ENCODE peak calls at places on chromosomes 16 and 17, in eight cellular contexts. U is hypothalamus; W is foreskin melanocyte; V is GM10248; Y is NCI-H1092; H is NCI-H774; Z is SJSA1; E is CD8-positive, alpha-beta memory T cell. Q is an unnamed sample.

GRCh38 chr16:84803146-84803545 is 16.6 kb upstream of the CRISPLD2 start:
- DNase-seq in U (no peak), W (no peak), V (no peak), Y (no peak), H (no peak), Z (no peak), E (no peak), Q (no peak)

GRCh38 chr16:87897563-87898505 is 28.5 kb upstream of the SLC7A5 start:
- DNase-seq in U (no peak), W (no peak), V (no peak), Y (no peak), H (no peak), Z (no peak), E (peak), Q (no peak)

GRCh38 chr17:67390646-67391480 is 13.8 kb downstream of the PITPNC1 start:
- DNase-seq in U (peak), W (peak), V (peak), Y (peak), H (peak), Z (peak), E (peak), Q (no peak)

GRCh38 chr17:37708616-37709212 is 36.1 kb downstream of the HNF1B start:
- DNase-seq in U (no peak), W (no peak), V (no peak), Y (no peak), H (no peak), Z (no peak), E (no peak), Q (no peak)

GRCh38 chr17:78117027-78117981 is 11.3 kb downstream of the TMC6 start:
- DNase-seq in U (peak), W (no peak), V (no peak), Y (peak), H (peak), Z (no peak), E (no peak), Q (no peak)

GRCh38 chr16:31192856-31193642 is 9.5 kb downstream of the PYCARD start:
- DNase-seq in U (no peak), W (no peak), V (no peak), Y (no peak), H (no peak), Z (no peak), E (no peak), Q (no peak)

GRCh38 chr16:4365615-4366014 is 6.0 kb upstream of the VASN start:
- DNase-seq in U (no peak), W (no peak), V (no peak), Y (no peak), H (no peak), Z (no peak), E (no peak), Q (no peak)

GRCh38 chr16:87457051-87457611 is 35.7 kb downstream of the ZCCHC14 start:
- DNase-seq in U (no peak), W (no peak), V (no peak), Y (no peak), H (no peak), Z (no peak), E (no peak), Q (no peak)

Q was measured in glutamatergic neuron.